ENCODE peak calls at places on chromosomes 5 and 9, in seven cellular contexts. A, N, I, O, W, U and J are unnamed samples.

GRCh38 chr9:93122721-93123221 is 11.3 kb downstream of the NINJ1 start:
- DNase-seq in A (peak; percentile 46), N (peak; percentile 17), I (no peak), O (no peak), W (no peak), U (no peak), J (no peak)

GRCh38 chr5:89191374-89191773 is 308.4 kb upstream of the MEF2C start:
- DNase-seq in A (no peak), N (no peak), I (no peak), O (no peak), W (no peak), U (no peak), J (no peak)

GRCh38 chr9:135825435-135826187 is 81.7 kb downstream of the CAMSAP1 start:
- DNase-seq in A (no peak), N (no peak), I (no peak), O (no peak), W (no peak), U (no peak), J (no peak)

GRCh38 chr5:148586796-148587195 is 67.5 kb downstream of the HTR4 start:
- DNase-seq in A (no peak), N (no peak), I (no peak), O (no peak), W (no peak), U (no peak), J (no peak)

GRCh38 chr5:54551906-54552305 is 34.3 kb downstream of the SNX18 start:
- DNase-seq in A (no peak), N (no peak), I (no peak), O (no peak), W (no peak), U (no peak), J (no peak)

GRCh38 chr9:18720691-18721090 is 246.7 kb downstream of the ADAMTSL1 start:
- DNase-seq in A (no peak), N (no peak), I (no peak), O (no peak), W (no peak), U (no peak), J (no peak)

GRCh38 chr5:79845448-79846197 is 145.4 kb downstream of the MTX3 start:
- DNase-seq in A (no peak), N (no peak), I (no peak), O (no peak), W (peak; percentile 72), U (peak; percentile 13), J (no peak)

GRCh38 chr5:91401175-91401574 is 18.1 kb upstream of the ARRDC3 start:
- DNase-seq in A (no peak), N (no peak), I (no peak), O (no peak), W (no peak), U (no peak), J (no peak)

GRCh38 chr5:56735845-56736641 is 79.3 kb upstream of the MAP3K1 start:
- DNase-seq in A (no peak), N (no peak), I (no peak), O (no peak), W (no peak), U (no peak), J (no peak)

GRCh38 chr5:69230181-69230580 is 4.5 kb upstream of the CDK7 start:
- DNase-seq in A (no peak), N (no peak), I (no peak), O (no peak), W (no peak), U (no peak), J (no peak)

GRCh38 chr5:151896041-151896691 is 28.5 kb downstream of the GLRA1 start:
- DNase-seq in A (no peak), N (no peak), I (no peak), O (no peak), W (peak; percentile 39), U (no peak), J (no peak)

GRCh38 chr5:67093259-67093658 is 103.3 kb downstream of the CD180 start:
- DNase-seq in A (no peak), N (no peak), I (no peak), O (no peak), W (no peak), U (no peak), J (no peak)

GRCh38 chr9:32431940-32432555 is 47.6 kb downstream of the ACO1 start:
- DNase-seq in A (no peak), N (peak; percentile 39), I (no peak), O (no peak), W (peak; percentile 67), U (peak; percentile 13), J (peak; percentile 11)

GRCh38 chr5:10977011-10977410 is 216.0 kb upstream of the DAP start:
- DNase-seq in A (no peak), N (peak; percentile 47), I (no peak), O (no peak), W (no peak), U (no peak), J (no peak)

GRCh38 chr5:58240286-58240685 is 219.6 kb downstream of the PLK2 start:
- DNase-seq in A (no peak), N (no peak), I (no peak), O (no peak), W (peak; percentile 44), U (no peak), J (no peak)

DNA sequence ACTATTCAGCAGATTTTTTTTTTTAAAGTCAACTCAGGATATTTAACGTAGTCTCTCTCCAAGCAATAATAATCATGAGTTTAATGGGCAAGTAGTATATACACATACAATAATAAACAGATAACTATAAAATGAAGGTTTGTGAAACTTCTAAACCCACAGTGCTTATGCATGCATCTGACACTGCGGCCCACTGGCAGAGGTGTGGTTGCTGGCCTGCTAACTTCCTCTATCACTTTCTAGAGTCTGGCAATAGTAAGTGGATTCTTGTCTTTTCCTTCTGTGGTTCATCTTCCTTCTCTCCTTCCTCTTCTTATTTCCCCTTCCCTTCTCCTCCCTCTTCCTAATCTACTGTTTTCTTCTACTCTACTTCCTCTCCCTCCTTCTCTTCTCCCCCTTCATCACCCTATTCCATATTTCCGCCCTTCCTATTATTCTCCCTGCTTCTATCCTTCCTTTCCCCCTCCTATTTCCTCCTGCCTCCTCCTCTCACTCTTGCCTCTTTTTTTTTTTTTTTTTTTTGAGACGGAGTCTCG is 18.6 kb upstream of the AGXT2 start:
- DNase-seq in A (no peak), N (no peak), I (no peak), O (no peak), W (no peak), U (no peak), J (no peak)
- H3K27me3 ChIP-seq in A (no peaks in the 10 kb centered on the region), N (no peaks in the 10 kb centered on the region), I (no peaks in the 10 kb centered on the region), O (no peaks in the 10 kb centered on the region), W (no peaks in the 10 kb centered on the region), U (peaks cover 10% of the 10 kb centered on the region), J (no peaks in the 10 kb centered on the region)

DNA sequence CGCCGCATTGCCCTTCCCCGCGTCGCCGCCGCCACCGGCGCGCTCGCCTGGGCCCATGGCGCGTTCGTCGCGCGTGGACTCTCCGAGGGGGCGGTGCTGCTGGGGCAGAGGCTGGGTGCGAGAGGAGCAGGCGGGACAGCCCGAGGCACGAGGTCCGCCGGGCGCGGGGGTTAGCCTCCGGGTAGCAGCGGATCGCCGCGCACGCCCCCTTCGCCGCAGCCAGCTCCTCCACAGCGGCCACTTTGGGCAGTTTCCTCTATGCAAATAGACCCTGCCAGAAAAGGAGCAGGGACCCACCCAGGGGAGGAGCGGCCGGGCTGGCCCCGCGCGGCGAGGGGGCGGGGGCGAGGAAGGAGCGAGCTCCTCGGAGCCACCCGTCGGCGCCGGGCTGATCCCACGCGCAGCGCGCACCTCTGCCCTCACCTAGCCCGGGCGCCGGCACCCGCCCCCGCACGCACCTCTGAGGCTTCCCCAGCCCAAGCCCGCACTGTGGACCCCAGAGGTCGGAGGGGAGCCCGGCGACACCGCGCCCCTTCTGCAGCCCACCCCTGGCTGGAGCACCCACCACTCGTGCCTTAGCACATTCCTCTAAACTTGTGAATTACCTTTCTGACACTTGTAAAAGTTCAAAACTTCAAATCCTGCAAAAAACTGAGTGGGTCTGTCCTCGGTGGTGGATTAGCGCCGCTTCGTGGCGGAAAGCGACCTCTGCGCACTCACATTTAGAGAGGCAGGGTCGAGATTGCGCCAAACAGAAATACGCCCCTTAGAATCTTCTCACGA is at the start of gene COL23A1:
- DNase-seq in A (peak; percentile 62), N (peak; percentile 39), I (peak; percentile 28), O (peak; percentile 12), W (peak; percentile 58), U (no peak), J (peak; percentile 36)
- H3K4me3 ChIP-seq in A (peak within 1 kb of the TSS; percentile 58), N (peak within 1 kb of the TSS; percentile 50), I (peak within 1 kb of the TSS; percentile 59), O (peak within 1 kb of the TSS; percentile 46), W (peak within 1 kb of the TSS; percentile 35), U (no peak within 1 kb of the TSS), J (peak within 1 kb of the TSS; percentile 0)

GRCh38 chr5:171617268-171617667 is 168.3 kb upstream of the SMIM23 start:
- DNase-seq in A (no peak), N (no peak), I (no peak), O (no peak), W (no peak), U (no peak), J (no peak)

GRCh38 chr5:171619196-171619595 is 166.4 kb upstream of the SMIM23 start:
- DNase-seq in A (no peak), N (no peak), I (no peak), O (no peak), W (no peak), U (no peak), J (no peak)

GRCh38 chr5:171617787-171618690 is 167.6 kb upstream of the SMIM23 start:
- DNase-seq in A (no peak), N (no peak), I (no peak), O (no peak), W (no peak), U (no peak), J (no peak)

GRCh38 chr5:171622010-171622409 is 163.6 kb upstream of the SMIM23 start:
- DNase-seq in A (no peak), N (no peak), I (no peak), O (no peak), W (no peak), U (no peak), J (no peak)

GRCh38 chr5:171619744-171620143 is 165.9 kb upstream of the SMIM23 start:
- DNase-seq in A (no peak), N (no peak), I (no peak), O (no peak), W (no peak), U (no peak), J (no peak)
- H3K27me3 ChIP-seq in A (peaks cover 11% of the 10 kb centered on the region), N (no peaks in the 10 kb centered on the region), I (peaks cover 87% of the 10 kb centered on the region), O (peaks cover 3% of the 10 kb centered on the region), W (peaks cover 25% of the 10 kb centered on the region), U (peaks cover 9% of the 10 kb centered on the region), J (no peaks in the 10 kb centered on the region)

GRCh38 chr9:21789541-21790037 is 12.8 kb upstream of the MTAP start:
- DNase-seq in A (no peak), N (peak; percentile 76), I (peak; percentile 73), O (peak; percentile 16), W (peak; percentile 95), U (peak; percentile 92), J (peak; percentile 80)
- H3K4me3 ChIP-seq in A (peak overlapping the region; percentile 29), N (no peak overlapping the region), I (no peak overlapping the region), O (peak overlapping the region; percentile 18), W (peak overlapping the region; percentile 34), U (no peak overlapping the region), J (peak overlapping the region; percentile 18)

GRCh38 chr5:125041798-125042197 is 295.4 kb upstream of the ZNF608 start:
- DNase-seq in A (no peak), N (no peak), I (no peak), O (no peak), W (no peak), U (no peak), J (no peak)
- H3K27me3 ChIP-seq in A (no peaks in the 10 kb centered on the region), N (no peaks in the 10 kb centered on the region), I (no peaks in the 10 kb centered on the region), O (no peaks in the 10 kb centered on the region), W (no peaks in the 10 kb centered on the region), U (no peaks in the 10 kb centered on the region), J (no peaks in the 10 kb centered on the region)